ENCODE peak calls at places on chromosomes 4 and X, in ten cellular contexts. T, Q, L, B, E, C, K, J, D and O are unnamed samples.
A peak's percentile ranks its signal among the peaks of the same experiment; 100 is the strongest.

GRCh38 chr4:2244947-2245786 is 3.2 kb upstream of the HAUS3 start:
- DNase-seq in D (no peak), J (no peak), Q (no peak), E (no peak), C (no peak), B (no peak), K (no peak), L (peak; percentile 10), T (no peak), O (no peak)

GRCh38 chr4:147799986-147800555 is 68.2 kb downstream of the ARHGAP10 start:
- DNase-seq in D (no peak), K (no peak), C (no peak), Q (no peak), E (peak; percentile 14), B (no peak), L (peak; percentile 70), T (no peak), J (no peak), O (no peak)

GRCh38 chrX:437636-438390 is 51.1 kb upstream of the PPP2R3B start:
- DNase-seq in T (no peak), J (no peak), L (no peak), C (no peak), D (no peak), B (no peak), E (no peak), Q (no peak), K (no peak), O (no peak)

GRCh38 chr4:41887821-41888699 is 47.2 kb upstream of the TMEM33 start:
- DNase-seq in D (no peak), Q (peak; percentile 26), B (no peak), J (peak; percentile 48), T (peak; percentile 29), L (no peak), C (no peak), K (peak; percentile 46), E (peak; percentile 71), O (peak; percentile 10)

GRCh38 chr4:145299380-145300076 is 119.1 kb upstream of the OTUD4 start:
- DNase-seq in C (no peak), T (peak; percentile 67), J (peak; percentile 85), E (peak; percentile 60), Q (no peak), K (peak; percentile 88), D (no peak), B (no peak), L (peak; percentile 63), O (no peak)

GRCh38 chrX:29478336-29479069 is 736.9 kb upstream of the MAGEB2 start:
- DNase-seq in Q (no peak), K (peak; percentile 35), L (peak; percentile 45), J (peak; percentile 24), T (peak; percentile 4), D (no peak), E (peak; percentile 37), C (no peak), B (no peak), O (no peak)

GRCh38 chr4:111283066-111283677 is 660.3 kb upstream of the PITX2 start:
- DNase-seq in J (peak; percentile 53), Q (peak; percentile 13), E (peak; percentile 60), D (peak; percentile 44), L (peak; percentile 44), C (no peak), B (peak; percentile 62), T (peak; percentile 51), K (peak; percentile 43), O (no peak)

GRCh38 chr4:102334624-102335023 is 10.7 kb downstream of the SLC39A8 start:
- DNase-seq in L (no peak), C (no peak), E (no peak), D (no peak), T (no peak), B (no peak), Q (no peak), J (no peak), K (no peak), O (no peak)

GRCh38 chr4:74503580-74503979 is 58.6 kb downstream of the AREG start:
- DNase-seq in E (peak; percentile 2), T (peak; percentile 14), J (peak; percentile 18), B (no peak), K (peak; percentile 72), C (no peak), D (no peak), Q (no peak), L (no peak), O (no peak)

GRCh38 chr4:57149833-57150232 is 39.6 kb upstream of the IGFBP7 start:
- DNase-seq in E (no peak), C (no peak), Q (no peak), J (no peak), L (no peak), T (no peak), D (no peak), K (no peak), B (no peak), O (no peak)

GRCh38 chr4:57148831-57149230 is 38.6 kb upstream of the IGFBP7 start:
- DNase-seq in Q (no peak), J (peak; percentile 75), B (no peak), L (no peak), K (peak; percentile 90), D (no peak), E (no peak), T (no peak), C (peak; percentile 69), O (no peak)

GRCh38 chr4:57153207-57153606 is 43.0 kb upstream of the IGFBP7 start:
- DNase-seq in C (no peak), E (no peak), T (no peak), J (no peak), D (no peak), B (no peak), Q (no peak), L (no peak), K (no peak), O (no peak)

GRCh38 chr4:57154191-57154590 is 44.0 kb upstream of the IGFBP7 start:
- DNase-seq in B (no peak), T (no peak), J (peak; percentile 8), D (no peak), Q (no peak), K (peak; percentile 55), L (no peak), E (no peak), C (no peak), O (peak; percentile 82)

GRCh38 chr4:57151481-57151880 is 41.3 kb upstream of the IGFBP7 start:
- DNase-seq in C (no peak), T (no peak), E (no peak), L (no peak), K (no peak), D (no peak), B (no peak), J (no peak), Q (no peak), O (no peak)
- TF ChIP-seq CTCF in C (no peak), T (no peak), E (no peak), L (no peak), K (no peak), D (no peak), B (no peak), J (no peak), Q (no peak), O (no peak)

DNA sequence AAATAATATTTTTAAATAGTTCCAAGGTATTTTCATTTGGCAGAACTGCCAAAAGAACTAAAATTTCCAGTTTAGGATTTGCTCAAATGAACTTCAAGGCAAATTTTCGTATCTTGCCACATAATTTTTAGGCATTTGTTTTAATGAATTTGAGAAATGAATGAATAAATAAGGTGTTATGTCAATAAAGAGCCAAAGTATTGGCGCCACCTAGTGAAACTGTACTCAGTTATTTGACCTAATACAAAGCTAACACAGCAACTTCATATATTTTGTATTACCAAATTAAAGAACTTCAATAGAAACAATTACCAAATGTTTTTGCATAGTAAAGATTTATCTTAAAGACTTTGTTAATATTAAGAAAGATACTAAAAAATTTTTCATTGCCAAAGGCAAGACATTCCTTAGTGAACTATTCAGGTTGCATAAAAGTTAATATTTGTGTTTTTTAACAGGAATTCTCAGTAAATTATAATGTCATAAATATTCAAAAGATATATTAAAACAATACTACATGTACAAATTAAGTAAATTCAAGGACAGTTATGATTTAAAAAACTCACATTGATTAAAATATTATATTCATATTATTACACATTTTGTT is 50.3 kb downstream of the STPG2 start:
- DNase-seq in J (peak; percentile 6), Q (peak; percentile 3), D (no peak), T (peak; percentile 3), C (no peak), K (peak; percentile 7), L (no peak), B (no peak), E (peak; percentile 32), O (no peak)
- TF ChIP-seq CTCF in J (peak; percentile 59), Q (peak; percentile 47), D (peak; percentile 72), T (peak; percentile 31), C (peak; percentile 71), K (peak; percentile 84), L (no peak), B (peak; percentile 19), E (no peak), O (peak; percentile 49)

GRCh38 chr4:118034061-118034785 is at the start of gene NDST3:
- DNase-seq in J (peak; percentile 31), K (peak; percentile 10), D (peak; percentile 41), E (peak; percentile 82), T (peak; percentile 22), Q (peak; percentile 49), C (peak; percentile 77), L (peak; percentile 51), B (no peak), O (no peak)
- TF ChIP-seq CTCF in J (peak; percentile 27), K (peak; percentile 61), D (peak; percentile 66), E (peak; percentile 36), T (peak; percentile 46), Q (peak; percentile 89), C (peak; percentile 70), L (peak; percentile 8), B (no peak), O (peak; percentile 25)

GRCh38 chrX:11531226-11531625 is 134.5 kb downstream of the ARHGAP6 start:
- DNase-seq in T (no peak), E (no peak), J (no peak), L (no peak), B (no peak), C (no peak), D (no peak), K (no peak), Q (peak; percentile 10), O (no peak)
- TF ChIP-seq CTCF in T (no peak), E (no peak), J (peak; percentile 52), L (no peak), B (no peak), C (peak; percentile 39), D (peak; percentile 38), K (peak; percentile 71), Q (peak; percentile 37), O (peak; percentile 30)

GRCh38 chr4:113945906-113946305 is 33.5 kb downstream of the ARSJ start:
- DNase-seq in D (no peak), Q (no peak), B (no peak), C (no peak), J (peak; percentile 62), T (no peak), E (no peak), L (no peak), K (peak; percentile 61), O (no peak)
- TF ChIP-seq CTCF in D (no peak), Q (no peak), B (no peak), C (no peak), J (no peak), T (no peak), E (no peak), L (no peak), K (no peak), O (no peak)

GRCh38 chrX:115344885-115345653 is 55.6 kb downstream of the LUZP4 start:
- DNase-seq in B (peak; percentile 66), D (no peak), C (peak; percentile 90), T (peak; percentile 75), E (no peak), Q (peak; percentile 40), K (peak; percentile 94), L (no peak), J (peak; percentile 96), O (peak; percentile 89)
- TF ChIP-seq CTCF in B (no peak), D (no peak), C (no peak), T (no peak), E (no peak), Q (no peak), K (peak; percentile 8), L (no peak), J (peak; percentile 15), O (no peak)